ENCODE peak calls at places on chromosome 13, in four cellular contexts. One of them, this sample, is unnamed.

GRCh38 chr13:100594731-100595130 is 6.1 kb upstream of the GGACT start:
- DNase-seq in activated CD4-positive, alpha-beta T cell treated with anti-CD3 and anti-CD28 coated beads for 4 hours: no peak
- DNase-seq in NCI-H460: no peak
- DNase-seq in cerebellar cortex: no peak
- DNase-seq in this sample: no peak

GRCh38 chr13:112242777-112243176 is 133.4 kb upstream of the SPACA7 start:
- DNase-seq in cerebellar cortex: no peak
- DNase-seq in activated CD4-positive, alpha-beta T cell treated with anti-CD3 and anti-CD28 coated beads for 4 hours: no peak
- DNase-seq in NCI-H460: no peak
- DNase-seq in this sample: no peak

GRCh38 chr13:42377640-42378382 is 105.9 kb downstream of the AKAP11 start:
- DNase-seq in activated CD4-positive, alpha-beta T cell treated with anti-CD3 and anti-CD28 coated beads for 4 hours: no peak
- DNase-seq in cerebellar cortex: no peak
- DNase-seq in NCI-H460: no peak
- DNase-seq in this sample: peak

GRCh38 chr13:28301839-28302238 is 163.5 kb downstream of the PAN3 start:
- DNase-seq in cerebellar cortex: no peak
- DNase-seq in activated CD4-positive, alpha-beta T cell treated with anti-CD3 and anti-CD28 coated beads for 4 hours: no peak
- DNase-seq in NCI-H460: no peak
- DNase-seq in this sample: no peak

GRCh38 chr13:104106705-104107393 is 1040.6 kb upstream of the SLC10A2 start:
- DNase-seq in NCI-H460: no peak
- DNase-seq in cerebellar cortex: no peak
- DNase-seq in activated CD4-positive, alpha-beta T cell treated with anti-CD3 and anti-CD28 coated beads for 4 hours: no peak
- DNase-seq in this sample: peak

GRCh38 chr13:53198017-53198416 is 169.4 kb downstream of the OLFM4 start:
- DNase-seq in activated CD4-positive, alpha-beta T cell treated with anti-CD3 and anti-CD28 coated beads for 4 hours: no peak
- DNase-seq in NCI-H460: no peak
- DNase-seq in cerebellar cortex: no peak
- DNase-seq in this sample: no peak

GRCh38 chr13:100547805-100548204 is 40.8 kb downstream of the GGACT start:
- DNase-seq in NCI-H460: no peak
- DNase-seq in activated CD4-positive, alpha-beta T cell treated with anti-CD3 and anti-CD28 coated beads for 4 hours: no peak
- DNase-seq in cerebellar cortex: peak
- DNase-seq in this sample: no peak

GRCh38 chr13:33236021-33236420 is 49.5 kb downstream of the STARD13 start:
- DNase-seq in cerebellar cortex: no peak
- DNase-seq in activated CD4-positive, alpha-beta T cell treated with anti-CD3 and anti-CD28 coated beads for 4 hours: no peak
- DNase-seq in NCI-H460: no peak
- DNase-seq in this sample: peak

GRCh38 chr13:108496364-108497215 is 132.8 kb upstream of the MYO16 start:
- DNase-seq in cerebellar cortex: no peak
- DNase-seq in activated CD4-positive, alpha-beta T cell treated with anti-CD3 and anti-CD28 coated beads for 4 hours: no peak
- DNase-seq in NCI-H460: no peak
- DNase-seq in this sample: peak

GRCh38 chr13:106145997-106146864 is 389.2 kb downstream of the EFNB2 start:
- DNase-seq in NCI-H460: no peak
- DNase-seq in cerebellar cortex: no peak
- DNase-seq in activated CD4-positive, alpha-beta T cell treated with anti-CD3 and anti-CD28 coated beads for 4 hours: no peak
- DNase-seq in this sample: no peak

GRCh38 chr13:28449826-28450773 is 44.8 kb downstream of the FLT1 start:
- DNase-seq in NCI-H460: no peak
- DNase-seq in cerebellar cortex: no peak
- DNase-seq in activated CD4-positive, alpha-beta T cell treated with anti-CD3 and anti-CD28 coated beads for 4 hours: no peak
- DNase-seq in this sample: peak

GRCh38 chr13:59914556-59914955 is 249.2 kb downstream of the DIAPH3 start:
- DNase-seq in cerebellar cortex: no peak
- DNase-seq in activated CD4-positive, alpha-beta T cell treated with anti-CD3 and anti-CD28 coated beads for 4 hours: no peak
- DNase-seq in NCI-H460: no peak
- DNase-seq in this sample: peak

GRCh38 chr13:34942732-34943674 is 933 bp downstream of the NBEA start:
- DNase-seq in NCI-H460: no peak
- DNase-seq in activated CD4-positive, alpha-beta T cell treated with anti-CD3 and anti-CD28 coated beads for 4 hours: no peak
- DNase-seq in cerebellar cortex: peak
- DNase-seq in this sample: no peak

GRCh38 chr13:48487968-48488367 is 44.9 kb downstream of the RCBTB2 start:
- DNase-seq in cerebellar cortex: no peak
- DNase-seq in activated CD4-positive, alpha-beta T cell treated with anti-CD3 and anti-CD28 coated beads for 4 hours: no peak
- DNase-seq in NCI-H460: no peak
- DNase-seq in this sample: no peak

GRCh38 chr13:85985791-85986190 is 186.6 kb upstream of the SLITRK6 start:
- DNase-seq in activated CD4-positive, alpha-beta T cell treated with anti-CD3 and anti-CD28 coated beads for 4 hours: no peak
- DNase-seq in cerebellar cortex: no peak
- DNase-seq in NCI-H460: no peak
- DNase-seq in this sample: peak

This sample was measured in iris pigment epithelial cell.